ENCODE peak calls at places on chromosomes 1 and 21, in six cellular contexts. F, T, C, K, B and G are unnamed samples.

GRCh38 chr1:67642694-67643093 is 42.3 kb upstream of the GADD45A start:
- DNase-seq in F (no peak), B (peak; percentile 92), K (peak; percentile 73), C (no peak), T (no peak), G (no peak)

GRCh38 chr1:238628130-238628529 is 737.4 kb upstream of the ZP4 start:
- DNase-seq in C (no peak), T (no peak), F (no peak), K (no peak), B (no peak), G (no peak)

GRCh38 chr21:38950388-38951094 is 144.8 kb downstream of the ETS2 start:
- DNase-seq in T (peak; percentile 49), K (no peak), B (no peak), C (no peak), F (no peak), G (no peak)

GRCh38 chr21:46459356-46460112 is 843 bp downstream of the DIP2A start:
- DNase-seq in B (peak; percentile 42), C (peak; percentile 27), K (no peak), F (no peak), T (peak; percentile 35), G (peak; percentile 18)

GRCh38 chr1:19363526-19364152 is 51.5 kb downstream of the SLC66A1 start:
- DNase-seq in F (no peak), B (no peak), T (no peak), C (no peak), K (no peak), G (no peak)

GRCh38 chr1:100928128-100928527 is 32.2 kb downstream of the SLC30A7 start:
- DNase-seq in B (peak; percentile 39), K (no peak), T (no peak), F (no peak), C (no peak), G (no peak)

GRCh38 chr1:51565009-51565408 is 45.9 kb upstream of the EPS15 start:
- DNase-seq in K (no peak), B (no peak), T (no peak), F (no peak), C (no peak), G (no peak)

GRCh38 chr1:241837901-241838300 is 10.1 kb upstream of the EXO1 start:
- DNase-seq in K (no peak), T (peak; percentile 98), B (no peak), C (peak; percentile 95), F (no peak), G (no peak)

GRCh38 chr21:25485914-25486313 is 121.4 kb downstream of the MRPL39 start:
- DNase-seq in F (no peak), B (no peak), T (no peak), C (no peak), K (no peak), G (no peak)

GRCh38 chr1:10471411-10472219 is 714 bp downstream of the DFFA start:
- DNase-seq in F (no peak), T (peak; percentile 33), B (no peak), K (no peak), C (peak; percentile 25), G (no peak)

GRCh38 chr1:17877316-17877715 is 122.2 kb downstream of the ACTL8 start:
- DNase-seq in T (no peak), C (no peak), B (no peak), K (no peak), F (no peak), G (no peak)

GRCh38 chr21:37607081-37607480 is 240.5 kb downstream of the DYRK1A start:
- DNase-seq in T (no peak), F (no peak), B (no peak), C (no peak), K (no peak), G (no peak)

GRCh38 chr1:39317910-39318633 is 113.6 kb downstream of the MACF1 start:
- DNase-seq in C (peak; percentile 69), K (no peak), F (no peak), T (no peak), B (no peak), G (no peak)

GRCh38 chr1:210362526-210362925 is 33.8 kb downstream of the HHAT start:
- DNase-seq in C (peak; percentile 73), T (peak; percentile 61), K (no peak), B (no peak), F (no peak), G (no peak)

GRCh38 chr1:205769641-205770365 is 5.5 kb downstream of the RAB29 start:
- DNase-seq in K (no peak), F (no peak), B (no peak), C (no peak), T (no peak), G (no peak)

DNA sequence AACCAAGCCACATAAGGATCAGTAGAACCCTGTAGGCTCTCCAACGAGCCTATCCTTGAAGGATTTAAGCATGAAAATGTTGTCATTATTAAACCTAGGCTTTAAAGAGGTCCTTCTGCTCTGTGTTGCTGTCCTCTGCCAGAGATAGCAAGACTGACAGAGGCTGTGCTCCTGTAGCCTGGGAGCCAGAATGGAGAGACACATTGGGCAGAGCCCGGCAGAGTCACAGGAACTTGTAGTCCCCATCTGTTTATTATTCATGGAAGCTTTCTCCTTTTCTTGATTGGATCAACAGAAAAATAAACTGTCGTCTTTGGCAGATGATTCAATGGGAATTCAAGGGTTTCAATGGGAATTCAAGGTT is 19.2 kb upstream of the SLAMF1 start:
- DNase-seq in C (no peak), B (no peak), K (no peak), T (no peak), F (no peak), G (no peak)
- H3K4me3 ChIP-seq in C (no peak overlapping the region), B (no peak overlapping the region), K (no peak overlapping the region), T (no peak overlapping the region), F (no peak overlapping the region), G (no peak overlapping the region)

DNA sequence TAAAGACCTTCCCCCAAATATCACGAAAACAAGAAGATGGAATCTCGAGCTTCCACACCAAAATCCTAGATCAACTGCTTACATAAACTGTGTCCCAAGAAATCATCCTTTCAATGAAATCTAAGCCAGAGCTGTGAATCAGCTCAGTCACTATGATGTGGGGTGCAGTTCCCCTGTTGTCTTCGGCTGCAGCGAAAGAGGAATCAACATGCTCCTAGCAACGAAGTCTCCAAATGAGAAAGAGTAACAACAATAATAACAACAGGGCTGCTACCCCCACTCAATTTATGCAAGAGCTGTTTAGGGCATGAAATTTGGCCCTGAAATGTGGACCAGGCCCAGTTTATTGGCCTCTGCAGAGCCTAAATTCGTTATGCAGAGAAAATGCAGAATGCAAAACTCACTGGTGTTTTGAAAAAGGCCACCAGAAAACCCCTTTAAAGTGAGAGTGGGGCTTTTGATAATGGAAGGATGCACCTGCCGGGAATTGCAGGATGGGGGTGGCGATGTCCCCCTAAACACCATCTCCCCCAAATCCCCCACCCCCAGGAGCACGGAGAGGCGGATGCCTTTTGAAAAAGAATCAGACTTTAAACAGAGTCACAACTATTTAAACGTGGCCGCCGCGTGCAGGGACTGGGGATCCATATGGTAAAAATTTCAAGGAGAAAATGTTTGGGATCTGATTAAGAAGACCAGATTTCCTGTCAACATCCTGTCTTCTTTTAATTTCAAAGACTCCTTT is 2.0 kb downstream of the RUNX3 start:
- DNase-seq in F (no peak), K (peak; percentile 46), C (no peak), B (peak; percentile 31), T (no peak), G (no peak)
- H3K4me2 ChIP-seq in F (peak overlapping the region; percentile 83), K (no peak overlapping the region), C (peak overlapping the region; percentile 25), B (peak overlapping the region; percentile 68), T (no peak overlapping the region), G (peak overlapping the region; percentile 85)

GRCh38 chr1:165355977-165356811 is at the start of gene LMX1A:
- DNase-seq in F (no peak), B (peak; percentile 68), C (no peak), T (no peak), K (no peak), G (no peak)

GRCh38 chr1:165354739-165355138 is 1.8 kb downstream of the LMX1A start:
- DNase-seq in K (no peak), F (no peak), B (peak; percentile 70), C (no peak), T (no peak), G (no peak)

GRCh38 chr1:165353731-165354671 is 2.5 kb downstream of the LMX1A start:
- DNase-seq in F (no peak), K (no peak), T (no peak), C (no peak), B (peak; percentile 65), G (no peak)

GRCh38 chr1:165355221-165355976 is 1.1 kb downstream of the LMX1A start:
- DNase-seq in C (no peak), F (no peak), T (no peak), B (peak; percentile 63), K (no peak), G (no peak)

GRCh38 chr1:165356876-165357275 is 361 bp upstream of the LMX1A start:
- DNase-seq in C (no peak), T (no peak), B (peak; percentile 69), K (no peak), F (no peak), G (no peak)
- H3K4me3 ChIP-seq in C (no peak overlapping the region), T (no peak overlapping the region), B (peak overlapping the region; percentile 65), K (no peak overlapping the region), F (no peak overlapping the region), G (no peak overlapping the region)

GRCh38 chr1:203270448-203270847 is 34.9 kb upstream of the BTG2 start:
- DNase-seq in T (no peak), K (no peak), C (no peak), B (no peak), F (peak; percentile 36), G (no peak)
- H3K4me2 ChIP-seq in T (no peak overlapping the region), K (no peak overlapping the region), C (no peak overlapping the region), B (no peak overlapping the region), F (peak overlapping the region; percentile 30), G (peak overlapping the region; percentile 96)

DNA sequence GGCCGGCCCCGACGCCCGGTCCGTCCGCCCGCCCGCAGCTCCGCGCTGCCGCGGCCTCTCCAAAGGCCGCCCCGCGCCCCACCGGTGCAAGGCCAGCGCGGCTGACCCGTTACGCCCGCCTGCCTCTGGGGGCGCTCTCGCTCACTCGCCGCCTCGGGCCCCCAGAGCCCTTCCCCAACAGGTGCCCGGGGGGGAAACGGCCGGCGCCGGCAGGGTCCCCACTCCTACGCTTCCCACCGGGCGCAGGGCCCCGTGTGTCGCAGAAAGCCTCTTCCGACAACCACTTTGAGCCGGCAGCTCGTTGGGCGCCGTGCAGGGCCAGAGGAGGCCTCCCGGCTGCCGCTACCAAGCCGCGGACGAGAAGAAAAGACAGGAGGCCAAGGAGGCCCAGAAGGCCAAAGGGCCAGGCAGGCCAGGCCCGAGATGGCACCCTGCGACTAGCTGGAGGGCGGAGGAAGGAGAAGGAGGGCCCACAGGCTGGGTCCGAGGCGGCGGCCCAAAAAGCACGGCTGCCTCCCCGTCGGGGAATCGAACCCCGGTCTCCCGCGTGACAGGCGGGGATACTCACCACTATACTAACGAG is 64.9 kb upstream of the FCGR2A start:
- DNase-seq in B (peak; percentile 93), F (peak; percentile 86), C (peak; percentile 33), K (peak; percentile 75), T (peak; percentile 53), G (peak; percentile 88)
- H3K4me3 ChIP-seq in B (peak overlapping the region; percentile 86), F (peak overlapping the region; percentile 79), C (peak overlapping the region; percentile 51), K (peak overlapping the region; percentile 83), T (peak overlapping the region; percentile 48), G (peak overlapping the region; percentile 72)

DNA sequence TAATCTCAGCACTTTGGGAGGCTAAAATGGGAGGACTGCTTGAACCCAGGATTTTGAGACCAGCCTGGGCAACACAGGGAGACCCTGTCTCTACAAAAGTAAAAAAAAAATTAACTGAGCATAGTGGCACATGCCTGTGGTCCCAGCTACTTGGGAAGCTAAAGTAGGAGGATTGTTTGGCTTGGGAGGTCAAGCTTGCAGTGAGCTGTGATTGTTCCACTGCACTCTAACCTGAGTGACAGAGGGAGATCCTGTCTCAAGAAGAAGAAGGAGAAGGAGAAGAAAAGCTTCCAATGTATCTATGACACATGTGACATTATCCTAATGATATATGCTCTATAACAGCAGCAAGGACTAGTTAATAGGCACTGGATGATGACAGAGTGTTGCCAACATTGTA is 20.1 kb upstream of the ARHGAP29 start:
- DNase-seq in T (no peak), B (no peak), C (no peak), F (no peak), K (no peak), G (no peak)
- H3K4me2 ChIP-seq in T (no peak overlapping the region), B (no peak overlapping the region), C (no peak overlapping the region), F (no peak overlapping the region), K (no peak overlapping the region), G (no peak overlapping the region)

GRCh38 chr1:156150107-156151000 is 3.0 kb upstream of the SEMA4A start:
- DNase-seq in F (no peak), T (no peak), K (peak; percentile 58), C (no peak), B (no peak), G (peak; percentile 56)
- H3K4me3 ChIP-seq in F (peak overlapping the region; percentile 56), T (no peak overlapping the region), K (no peak overlapping the region), C (no peak overlapping the region), B (peak overlapping the region; percentile 17), G (peak overlapping the region; percentile 78)